ENCODE peak calls at places on chromosomes 3 and 15, in six cellular contexts. Q is astrocyte, C is tibial nerve, U is IMR-90, T is suprapubic skin, Z is PC-9. N is an unnamed sample.

GRCh38 chr3:116057403-116058006 is 387.8 kb downstream of the LSAMP start:
- DNase-seq in Z (no peak), U (no peak), T (no peak), Q (peak; percentile 77), C (no peak), N (no peak)

GRCh38 chr3:4565806-4566501 is 72.8 kb downstream of the ITPR1 start:
- DNase-seq in Z (no peak), C (no peak), Q (no peak), U (no peak), T (no peak), N (no peak)

GRCh38 chr15:82086243-82086995 is 40.6 kb upstream of the MEX3B start:
- DNase-seq in C (no peak), T (no peak), Z (no peak), Q (no peak), U (no peak), N (no peak)

GRCh38 chr15:72318408-72318942 is 1.5 kb downstream of the CELF6 start:
- DNase-seq in T (no peak), Z (no peak), U (no peak), C (no peak), Q (no peak), N (peak; percentile 12)

GRCh38 chr3:171566803-171567422 is 106.7 kb upstream of the TNIK start:
- DNase-seq in C (no peak), T (no peak), Q (peak; percentile 12), Z (no peak), U (peak; percentile 46), N (no peak)

GRCh38 chr15:61051570-61052031 is 177.5 kb downstream of the RORA start:
- DNase-seq in C (peak; percentile 66), U (peak; percentile 78), Q (peak; percentile 54), Z (peak; percentile 29), T (no peak), N (no peak)

GRCh38 chr15:93983501-93983900 is 247.9 kb upstream of the MCTP2 start:
- DNase-seq in Q (no peak), C (no peak), U (no peak), T (no peak), Z (no peak), N (no peak)

GRCh38 chr3:141412087-141412935 is 44.0 kb downstream of the ZBTB38 start:
- DNase-seq in T (no peak), Q (peak; percentile 84), Z (peak; percentile 33), U (peak; percentile 96), C (peak; percentile 78), N (peak; percentile 48)

GRCh38 chr3:148943531-148944200 is 47.7 kb upstream of the GYG1 start:
- DNase-seq in U (peak; percentile 85), Q (peak; percentile 74), Z (peak; percentile 34), C (peak; percentile 32), T (no peak), N (peak; percentile 22)

GRCh38 chr15:48324949-48325348 is 6.3 kb upstream of the DUT start:
- DNase-seq in T (no peak), Z (no peak), U (no peak), C (no peak), Q (no peak), N (no peak)

GRCh38 chr3:111726788-111727305 is 131.7 kb upstream of the ZBED2 start:
- DNase-seq in U (no peak), C (no peak), Z (no peak), Q (no peak), T (no peak), N (no peak)

GRCh38 chr15:78992416-78993256 is 47.8 kb upstream of the CTSH start:
- DNase-seq in U (no peak), C (peak; percentile 25), Z (no peak), Q (no peak), T (peak; percentile 64), N (no peak)

GRCh38 chr15:77028451-77029165 is 33.7 kb downstream of the PSTPIP1 start:
- DNase-seq in C (no peak), Z (no peak), U (no peak), Q (no peak), T (peak; percentile 52), N (peak; percentile 7)

GRCh38 chr3:196686436-196686835 is 25.6 kb downstream of the CEP19 start:
- DNase-seq in Q (no peak), T (no peak), C (no peak), Z (no peak), U (no peak), N (no peak)

GRCh38 chr3:71463622-71464021 is 119.9 kb downstream of the FOXP1 start:
- DNase-seq in T (no peak), Q (peak; percentile 45), Z (no peak), C (no peak), U (peak; percentile 26), N (no peak)

GRCh38 chr3:50325497-50326181 is 2.4 kb downstream of the TUSC2 start:
- DNase-seq in Q (no peak), Z (no peak), C (no peak), T (no peak), U (no peak), N (no peak)

GRCh38 chr15:74373056-74373650 is 5.7 kb upstream of the CYP11A1 start:
- DNase-seq in U (no peak), Q (no peak), T (peak; percentile 64), Z (no peak), C (no peak), N (peak; percentile 24)

GRCh38 chr3:43689766-43690399 is 855 bp upstream of the ABHD5 start:
- DNase-seq in C (no peak), Q (no peak), U (no peak), Z (no peak), T (no peak), N (no peak)

GRCh38 chr3:43692085-43692484 is 1.3 kb downstream of the ABHD5 start:
- DNase-seq in Z (no peak), C (no peak), T (no peak), Q (no peak), U (no peak), N (no peak)

GRCh38 chr3:43691120-43692002 is 623 bp downstream of the ABHD5 start:
- DNase-seq in Q (peak; percentile 25), Z (peak; percentile 84), C (peak; percentile 44), U (peak; percentile 22), T (peak; percentile 86), N (peak; percentile 87)

GRCh38 chr3:43689166-43689565 is 1.6 kb upstream of the ABHD5 start:
- DNase-seq in Z (no peak), U (no peak), T (no peak), Q (no peak), C (no peak), N (no peak)

DNA sequence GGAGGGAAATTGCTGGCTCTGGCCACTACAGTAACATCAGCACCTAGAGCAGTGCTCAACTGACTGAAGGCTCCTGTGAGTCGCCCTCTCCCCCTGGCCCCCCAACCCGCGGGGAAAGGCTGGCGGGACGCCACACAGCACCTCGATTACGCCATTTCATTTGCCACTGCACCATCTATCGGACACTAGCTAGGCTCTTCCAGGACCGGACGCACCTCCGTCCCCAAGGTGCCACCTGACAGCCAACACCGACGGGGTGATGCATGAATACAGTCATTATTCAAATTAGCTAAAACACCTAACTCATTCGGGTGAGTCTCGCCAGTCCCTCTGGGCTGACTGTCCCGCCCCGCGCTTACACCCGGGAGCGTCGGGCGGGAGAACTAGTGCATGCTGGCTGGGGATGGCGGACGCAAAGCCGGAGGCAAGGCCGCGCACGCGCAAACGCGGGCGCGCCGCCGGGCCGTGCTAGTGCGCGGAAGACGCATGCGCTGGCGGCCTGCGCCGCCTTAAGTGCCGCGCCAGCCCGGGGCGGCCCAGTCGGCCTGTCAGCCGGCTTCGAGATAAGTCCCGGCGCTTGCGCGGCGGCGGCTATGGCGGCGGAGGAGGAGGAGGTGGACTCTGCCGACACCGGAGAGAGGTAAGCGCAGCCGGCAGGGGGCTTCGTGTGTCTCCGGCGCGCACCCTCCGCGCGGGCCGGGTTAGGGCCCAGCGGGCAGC is at the start of gene ABHD5:
- DNase-seq in U (peak; percentile 95), T (peak; percentile 89), Z (peak; percentile 84), Q (peak; percentile 87), C (peak; percentile 82), N (peak; percentile 90)
- H3K4me3 ChIP-seq in U (peak within 1 kb of the TSS; percentile 87), T (peak within 1 kb of the TSS; percentile 99), Z (peak within 1 kb of the TSS; percentile 68), Q (peak within 1 kb of the TSS; percentile 75), C (peak within 1 kb of the TSS; percentile 90), N (peak within 1 kb of the TSS; percentile 49)

DNA sequence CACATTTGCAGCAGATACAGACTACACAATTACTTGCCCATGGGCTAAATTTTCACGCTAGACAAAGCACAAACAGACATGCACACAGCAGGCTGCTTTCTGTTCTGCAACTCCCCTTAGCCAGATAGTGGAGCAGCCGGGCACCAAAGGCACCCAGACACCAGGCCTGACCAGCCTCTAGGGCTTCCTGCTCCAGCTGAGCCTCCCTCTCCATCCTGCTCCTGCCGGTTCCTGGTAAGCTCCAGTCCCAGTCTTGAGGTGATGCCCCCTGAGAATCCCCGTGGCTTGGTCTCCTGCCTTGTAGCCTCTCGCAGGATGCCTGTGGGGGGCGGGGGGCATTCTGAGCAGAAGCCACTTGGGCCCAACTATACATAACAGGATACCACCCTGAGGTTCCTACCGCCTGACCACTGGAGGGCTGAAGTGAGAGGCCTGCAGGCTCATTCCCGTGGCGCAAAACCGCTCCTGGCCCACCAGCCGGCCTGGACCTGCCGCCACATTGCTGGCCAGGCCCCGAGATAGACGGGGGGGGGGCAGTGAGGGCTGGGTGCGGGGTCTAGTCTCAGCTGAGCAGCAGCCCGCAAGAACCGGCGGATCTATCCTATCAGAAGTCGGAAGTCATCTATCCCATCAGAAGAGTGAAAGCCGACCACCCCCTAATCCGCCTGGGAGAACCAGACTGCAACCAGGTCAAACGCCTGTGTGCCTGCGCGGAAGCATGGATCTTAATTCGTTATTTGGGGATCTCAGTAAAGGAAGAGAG is 3.9 kb downstream of the FOXL2 start:
- DNase-seq in Z (no peak), Q (no peak), T (no peak), C (no peak), U (no peak), N (no peak)
- H3K27me3 ChIP-seq in Z (peaks cover under 1% of the 10 kb centered on the region), Q (peaks cover 95% of the 10 kb centered on the region), T (peaks cover 100% of the 10 kb centered on the region), C (peaks cover 99% of the 10 kb centered on the region), U (peaks cover 97% of the 10 kb centered on the region), N (no peaks in the 10 kb centered on the region)

GRCh38 chr15:101219441-101219840 is 32.4 kb downstream of the CHSY1 start:
- DNase-seq in C (no peak), U (peak; percentile 55), T (no peak), Q (no peak), Z (no peak), N (no peak)
- H3K4me3 ChIP-seq in C (no peak overlapping the region), U (no peak overlapping the region), T (no peak overlapping the region), Q (no peak overlapping the region), Z (no peak overlapping the region), N (no peak overlapping the region)

GRCh38 chr3:10993729-10994065 is 1.1 kb downstream of the SLC6A1 start:
- DNase-seq in T (no peak), C (no peak), Q (no peak), Z (no peak), U (no peak), N (no peak)

GRCh38 chr3:10997196-10997595 is 4.6 kb downstream of the SLC6A1 start:
- DNase-seq in Q (no peak), Z (no peak), U (no peak), C (no peak), T (no peak), N (no peak)

GRCh38 chr3:10996345-10997050 is 4.0 kb downstream of the SLC6A1 start:
- DNase-seq in C (no peak), Z (no peak), U (no peak), Q (no peak), T (no peak), N (no peak)

GRCh38 chr3:10994311-10994710 is 1.8 kb downstream of the SLC6A1 start:
- DNase-seq in T (no peak), Z (no peak), U (no peak), C (no peak), Q (no peak), N (no peak)

DNA sequence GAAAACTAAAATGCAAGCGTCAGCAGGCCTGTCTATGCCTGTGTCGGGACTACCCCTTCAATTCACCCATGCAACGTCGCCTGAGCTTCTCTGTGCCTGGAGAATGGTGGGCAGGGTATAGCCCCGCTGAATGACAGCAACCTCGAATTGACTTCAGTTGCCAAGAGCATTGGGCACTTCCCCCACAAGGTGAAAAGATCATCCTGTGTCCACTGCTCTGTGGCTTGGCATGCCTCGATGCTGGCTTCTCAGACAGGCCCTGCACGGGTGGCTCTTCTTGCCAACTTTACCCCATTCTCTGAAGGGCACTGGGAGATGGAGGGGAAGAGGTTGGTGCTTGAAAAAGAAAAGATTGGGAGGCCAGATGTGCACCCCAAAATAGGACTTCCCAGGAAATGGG is 3.3 kb downstream of the SLC6A1 start:
- DNase-seq in Q (no peak), T (no peak), C (no peak), Z (no peak), U (no peak), N (no peak)
- H3K27me3 ChIP-seq in Q (peaks cover 90% of the 10 kb centered on the region), T (peaks cover 84% of the 10 kb centered on the region), C (peaks cover 49% of the 10 kb centered on the region), Z (peaks cover 94% of the 10 kb centered on the region), U (peaks cover 71% of the 10 kb centered on the region), N (peaks cover 32% of the 10 kb centered on the region)

N was measured in HAP-1.